ENCODE peak calls at places on chromosome 18, in ten cellular contexts. H is naive B cell; K is ACHN; C is stimulated activated CD4-positive, alpha-beta T cell treated with anti-CD3 and anti-CD28 coated beads, Interleukin-4, amount 100 ng/mL, for 24 hours; U is RPMI7951; P is activated gamma-delta T cell; B is H54; Y is epithelial cell of esophagus; J is effector memory CD4-positive, alpha-beta T cell; S is kidney epithelial cell. F is an unnamed sample.

GRCh38 chr18:79903071-79903635 is 48.3 kb downstream of the SLC66A2 start:
- DNase-seq in S (no peak), P (no peak), K (no peak), J (no peak), H (no peak), C (no peak), U (no peak), Y (no peak), B (no peak), F (peak)

GRCh38 chr18:36724591-36725001 is 104.2 kb downstream of the TPGS2 start:
- DNase-seq in C (no peak), B (no peak), K (no peak), U (no peak), J (no peak), S (no peak), Y (no peak), P (no peak), H (no peak), F (no peak)

GRCh38 chr18:57333941-57334340 is 18.4 kb upstream of the ST8SIA3 start:
- DNase-seq in C (no peak), Y (no peak), J (no peak), P (no peak), B (no peak), H (no peak), K (no peak), S (no peak), U (no peak), F (no peak)

GRCh38 chr18:61589053-61589723 is 256.0 kb downstream of the CDH20 start:
- DNase-seq in B (no peak), P (no peak), K (no peak), H (no peak), J (no peak), C (no peak), Y (peak), S (no peak), U (no peak), F (no peak)

GRCh38 chr18:47287911-47288635 is 36.6 kb upstream of the SKOR2 start:
- DNase-seq in S (no peak), C (no peak), K (no peak), H (no peak), Y (no peak), U (no peak), P (no peak), B (no peak), J (no peak), F (no peak)

GRCh38 chr18:36297419-36298112 is at the start of gene FHOD3:
- DNase-seq in B (peak), K (peak), J (no peak), S (no peak), Y (peak), U (peak), H (no peak), P (no peak), C (no peak), F (no peak)

GRCh38 chr18:57447154-57447621 is 12.0 kb downstream of the ONECUT2 start:
- DNase-seq in S (no peak), H (no peak), K (peak), Y (peak), U (peak), P (no peak), B (no peak), J (no peak), C (no peak), F (no peak)

GRCh38 chr18:3452750-3453539 is 3.0 kb downstream of the TGIF1 start:
- DNase-seq in S (no peak), H (no peak), C (no peak), J (no peak), Y (peak), K (no peak), P (no peak), U (peak), B (no peak), F (no peak)

GRCh38 chr18:63213331-63213900 is 106.2 kb downstream of the BCL2 start:
- DNase-seq in B (no peak), J (no peak), H (no peak), U (no peak), K (no peak), Y (no peak), C (peak), P (no peak), S (no peak), F (no peak)

GRCh38 chr18:79971986-79972385 is 7.5 kb downstream of the HSBP1L1 start:
- DNase-seq in J (no peak), U (no peak), B (no peak), Y (no peak), C (no peak), K (no peak), P (no peak), H (no peak), S (no peak), F (no peak)

GRCh38 chr18:73950116-73950705 is 197.4 kb downstream of the FBXO15 start:
- DNase-seq in P (no peak), U (peak), K (no peak), Y (no peak), S (no peak), H (no peak), B (no peak), C (no peak), J (no peak), F (no peak)

GRCh38 chr18:27903906-27904305 is 273.0 kb downstream of the CDH2 start:
- DNase-seq in U (no peak), Y (no peak), H (no peak), S (no peak), K (no peak), C (no peak), J (no peak), B (no peak), P (no peak), F (no peak)

GRCh38 chr18:34773961-34774754 is 64.1 kb downstream of the DTNA start:
- DNase-seq in B (no peak), H (no peak), S (peak), U (peak), J (no peak), P (no peak), K (peak), Y (peak), C (no peak), F (no peak)

GRCh38 chr18:37492952-37493351 is 72.6 kb downstream of the CELF4 start:
- DNase-seq in B (no peak), S (no peak), P (no peak), H (no peak), C (no peak), K (no peak), Y (no peak), J (no peak), U (no peak), F (no peak)

GRCh38 chr18:54378057-54378456 is 20.4 kb downstream of the C18orf54 start:
- DNase-seq in K (no peak), J (no peak), B (no peak), U (no peak), S (no peak), P (no peak), Y (no peak), C (no peak), H (no peak), F (no peak)

GRCh38 chr18:42028232-42028832 is 73.3 kb downstream of the PIK3C3 start:
- DNase-seq in S (no peak), K (peak), B (no peak), U (peak), H (no peak), Y (peak), P (no peak), C (peak), J (peak), F (no peak)

GRCh38 chr18:55586841-55587240 is 1.2 kb downstream of the TCF4 start:
- DNase-seq in B (no peak), J (no peak), P (no peak), K (no peak), S (no peak), C (no peak), U (peak), Y (no peak), H (no peak), F (no peak)

GRCh38 chr18:63218472-63218871 is 101.1 kb downstream of the BCL2 start:
- DNase-seq in Y (no peak), S (no peak), P (no peak), H (no peak), U (no peak), C (no peak), J (no peak), B (no peak), K (no peak), F (no peak)

GRCh38 chr18:3660719-3661118 is 210.7 kb downstream of the TGIF1 start:
- DNase-seq in P (no peak), U (no peak), J (no peak), S (no peak), Y (no peak), B (no peak), C (no peak), H (peak), K (no peak), F (no peak)

GRCh38 chr18:41396861-41397260 is 558.2 kb upstream of the PIK3C3 start:
- DNase-seq in P (no peak), J (no peak), U (no peak), K (no peak), S (no peak), Y (peak), B (no peak), H (no peak), C (no peak), F (no peak)

GRCh38 chr18:3171631-3172030 is 48.1 kb downstream of the MYOM1 start:
- DNase-seq in K (no peak), P (no peak), B (no peak), S (no peak), J (no peak), Y (no peak), C (no peak), H (no peak), U (no peak), F (no peak)

GRCh38 chr18:73023975-73024374 is 156.2 kb upstream of the NETO1 start:
- DNase-seq in C (no peak), J (no peak), B (no peak), H (no peak), Y (no peak), U (no peak), P (no peak), K (no peak), S (no peak), F (no peak)

GRCh38 chr18:58552057-58552461 is 76.8 kb downstream of the ALPK2 start:
- DNase-seq in H (peak), C (peak), U (no peak), J (no peak), B (no peak), S (peak), K (no peak), P (no peak), Y (peak), F (no peak)

F was measured in spleen.